ENCODE peak calls at places on chromosomes 13 and 19, in six cellular contexts. H is cardiac fibroblast, Y is GM12865, C is dorsolateral prefrontal cortex, J is NB4, X is sigmoid colon. P is an unnamed sample.

GRCh38 chr13:82747948-82748347 is 1134.3 kb downstream of the SLITRK1 start:
- DNase-seq in X (no peak), J (no peak), C (no peak), H (peak; percentile 2), Y (no peak), P (no peak)

GRCh38 chr13:71624641-71625040 is 242.4 kb downstream of the DACH1 start:
- DNase-seq in Y (no peak), C (no peak), H (no peak), X (no peak), J (no peak), P (no peak)

GRCh38 chr19:41530761-41531301 is 45.1 kb upstream of the CEACAM21 start:
- DNase-seq in J (peak; percentile 30), X (no peak), Y (no peak), H (peak; percentile 66), C (no peak), P (no peak)

GRCh38 chr13:25286308-25286968 is 850 bp downstream of the MTMR6 start:
- DNase-seq in X (no peak), J (peak; percentile 67), C (no peak), H (peak; percentile 63), Y (peak; percentile 69), P (peak; percentile 38)

GRCh38 chr19:44548736-44549135 is 19.3 kb upstream of the CEACAM20 start:
- DNase-seq in Y (no peak), C (no peak), J (no peak), H (peak; percentile 91), X (no peak), P (no peak)

GRCh38 chr13:113595131-113595530 is 10.6 kb downstream of the TFDP1 start:
- DNase-seq in X (no peak), H (no peak), J (no peak), Y (no peak), C (no peak), P (no peak)

GRCh38 chr19:16324384-16325160 is at the start of gene KLF2:
- DNase-seq in X (peak; percentile 97), C (peak; percentile 78), Y (peak; percentile 95), J (peak; percentile 91), H (peak; percentile 95), P (peak; percentile 95)

GRCh38 chr13:46124531-46124966 is 19.7 kb upstream of the CPB2 start:
- DNase-seq in H (no peak), C (no peak), J (peak; percentile 85), X (no peak), Y (peak; percentile 78), P (peak; percentile 17)

GRCh38 chr13:47897411-47898050 is 103.5 kb downstream of the SUCLA2 start:
- DNase-seq in H (peak; percentile 14), X (no peak), Y (no peak), C (no peak), J (no peak), P (no peak)

GRCh38 chr13:98459171-98459681 is 117.7 kb downstream of the STK24 start:
- DNase-seq in Y (no peak), H (no peak), J (no peak), X (peak; percentile 63), C (no peak), P (no peak)

GRCh38 chr13:91017669-91018053 is 329.8 kb upstream of the MIR17HG start:
- DNase-seq in J (peak; percentile 38), Y (no peak), H (peak; percentile 5), C (no peak), X (no peak), P (no peak)

GRCh38 chr19:4713384-4713951 is 10.2 kb downstream of the DPP9 start:
- DNase-seq in Y (no peak), H (peak; percentile 99), X (peak; percentile 96), C (no peak), J (no peak), P (no peak)

GRCh38 chr19:51480590-51480989 is 2.3 kb downstream of the CEACAM18 start:
- DNase-seq in C (no peak), X (peak; percentile 35), H (peak; percentile 17), J (peak; percentile 63), Y (peak; percentile 13), P (no peak)

GRCh38 chr19:22532388-22533310 is 101.5 kb upstream of the ZNF492 start:
- DNase-seq in X (peak; percentile 97), J (peak; percentile 91), Y (no peak), H (no peak), C (peak; percentile 74), P (no peak)

GRCh38 chr19:53019684-53020083 is 6.0 kb downstream of the ERVV-1 start:
- DNase-seq in X (no peak), C (no peak), H (peak; percentile 43), J (peak; percentile 53), Y (no peak), P (no peak)

GRCh38 chr13:30034448-30034795 is 184.0 kb upstream of the UBL3 start:
- DNase-seq in J (no peak), H (peak; percentile 27), C (no peak), X (no peak), Y (no peak), P (no peak)

GRCh38 chr13:39887424-39887823 is 232.0 kb downstream of the COG6 start:
- DNase-seq in H (no peak), X (no peak), Y (no peak), C (no peak), J (no peak), P (no peak)

GRCh38 chr19:43780706-43781525 is at the start of gene KCNN4:
- DNase-seq in H (peak; percentile 73), C (no peak), J (peak; percentile 77), Y (peak; percentile 82), X (no peak), P (peak; percentile 88)

GRCh38 chr13:78404961-78405360 is 198.4 kb downstream of the POU4F1 start:
- DNase-seq in Y (no peak), J (no peak), H (no peak), X (no peak), C (no peak), P (no peak)

GRCh38 chr13:43835701-43836100 is 43.8 kb downstream of the CCDC122 start:
- DNase-seq in X (no peak), Y (no peak), H (peak; percentile 61), C (no peak), J (no peak), P (no peak)

GRCh38 chr13:94673841-94674240 is 38.5 kb downstream of the SOX21 start:
- DNase-seq in C (no peak), Y (no peak), H (no peak), X (no peak), J (no peak), P (no peak)

GRCh38 chr13:19184176-19184575 is 2.6 kb upstream of the TUBA3C start:
- DNase-seq in J (no peak), H (no peak), Y (no peak), X (no peak), C (no peak), P (no peak)

GRCh38 chr13:75569576-75569975 is 20.0 kb downstream of the UCHL3 start:
- DNase-seq in H (no peak), C (no peak), X (no peak), Y (no peak), J (no peak), P (no peak)

GRCh38 chr13:112582305-112582704 is 5.6 kb downstream of the TUBGCP3 start:
- DNase-seq in H (no peak), J (no peak), X (no peak), Y (no peak), C (no peak), P (no peak)

GRCh38 chr13:94243551-94243950 is 235.9 kb downstream of the DCT start:
- DNase-seq in C (no peak), H (no peak), Y (no peak), X (no peak), J (no peak), P (no peak)

GRCh38 chr13:109857325-109857724 is 70.9 kb upstream of the IRS2 start:
- DNase-seq in H (no peak), C (no peak), Y (no peak), X (no peak), J (no peak), P (no peak)

GRCh38 chr19:58361900-58362271 is 665 bp downstream of the ZNF497 start:
- DNase-seq in C (no peak), H (no peak), Y (peak; percentile 87), J (peak; percentile 78), X (no peak), P (peak; percentile 76)

GRCh38 chr19:343941-344624 is 513 bp downstream of the MIER2 start:
- DNase-seq in C (peak; percentile 51), H (peak; percentile 34), Y (peak; percentile 29), X (peak; percentile 65), J (no peak), P (no peak)

GRCh38 chr19:344625-345319 is at the start of gene MIER2:
- DNase-seq in H (peak; percentile 80), C (peak; percentile 97), Y (peak; percentile 89), J (peak; percentile 71), X (peak; percentile 91), P (peak; percentile 100)

GRCh38 chr19:351976-352625 is 7.5 kb upstream of the MIER2 start:
- DNase-seq in J (no peak), H (no peak), C (peak; percentile 31), Y (no peak), X (peak; percentile 33), P (no peak)

GRCh38 chr19:345320-345879 is 804 bp upstream of the MIER2 start:
- DNase-seq in H (no peak), X (peak; percentile 64), J (no peak), C (no peak), Y (no peak), P (no peak)

GRCh38 chr19:347946-348861 is 3.6 kb upstream of the MIER2 start:
- DNase-seq in J (no peak), Y (no peak), X (peak; percentile 57), C (peak; percentile 12), H (no peak), P (no peak)
- TF ChIP-seq CTCF in J (no peak), Y (no peak), X (no peak), C (no peak), H (peak; percentile 24), P (no peak)

GRCh38 chr13:68851026-68851425 is 1256.6 kb upstream of the ATXN8OS start:
- DNase-seq in H (no peak), Y (no peak), J (no peak), X (no peak), C (no peak), P (no peak)
- TF ChIP-seq CTCF in H (no peak), Y (no peak), J (no peak), X (no peak), C (no peak), P (no peak)

GRCh38 chr13:99959538-99960230 is 11.9 kb downstream of the ZIC5 start:
- DNase-seq in C (no peak), Y (no peak), X (no peak), H (peak; percentile 5), J (no peak), P (no peak)
- TF ChIP-seq CTCF in C (peak; percentile 27), Y (no peak), X (no peak), H (no peak), J (no peak), P (no peak)

GRCh38 chr19:32465176-32465575 is 59.6 kb downstream of the DPY19L3 start:
- DNase-seq in H (no peak), Y (no peak), J (no peak), X (no peak), C (no peak), P (no peak)

GRCh38 chr19:32469796-32470195 is 64.2 kb downstream of the DPY19L3 start:
- DNase-seq in Y (no peak), C (no peak), J (no peak), H (peak; percentile 57), X (no peak), P (no peak)

GRCh38 chr19:32459199-32459865 is 53.8 kb downstream of the DPY19L3 start:
- DNase-seq in C (no peak), Y (no peak), H (no peak), J (no peak), X (no peak), P (no peak)

GRCh38 chr19:32460476-32460875 is 54.9 kb downstream of the DPY19L3 start:
- DNase-seq in J (no peak), X (no peak), C (no peak), H (no peak), Y (no peak), P (no peak)

GRCh38 chr19:32464279-32464678 is 58.7 kb downstream of the DPY19L3 start:
- DNase-seq in H (peak; percentile 29), J (peak; percentile 6), X (no peak), C (no peak), Y (peak; percentile 11), P (no peak)
- TF ChIP-seq CTCF in H (peak; percentile 42), J (no peak), X (peak; percentile 10), C (peak; percentile 29), Y (no peak), P (peak; percentile 2)